ENCODE peak calls at places on chromosomes 4 and X, in seven cellular contexts. X, J, E, O, Q, V and P are unnamed samples.

GRCh38 chrX:46837543-46838481 is 969 bp downstream of the RP2 start:
- DNase-seq in J (no peak), V (no peak), E (no peak), O (no peak), Q (no peak), X (no peak), P (no peak)

GRCh38 chrX:2967998-2968909 is 38.1 kb upstream of the ARSH start:
- DNase-seq in J (no peak), V (peak), Q (no peak), X (no peak), E (peak), O (no peak), P (no peak)

GRCh38 chr4:53004497-53005148 is 142.5 kb downstream of the RASL11B start:
- DNase-seq in X (no peak), J (no peak), O (no peak), V (no peak), Q (no peak), E (no peak), P (no peak)

GRCh38 chr4:85818700-85819099 is 343.8 kb downstream of the ARHGAP24 start:
- DNase-seq in Q (no peak), X (no peak), E (no peak), O (no peak), V (no peak), J (no peak), P (no peak)

GRCh38 chrX:105618393-105619101 is 203.8 kb upstream of the NRK start:
- DNase-seq in E (no peak), Q (no peak), X (no peak), O (no peak), V (no peak), J (no peak), P (no peak)

GRCh38 chr4:31674313-31674947 is 954.3 kb downstream of the PCDH7 start:
- DNase-seq in X (no peak), J (no peak), E (no peak), V (no peak), O (no peak), Q (no peak), P (no peak)

GRCh38 chr4:124980276-124980752 is 267.8 kb upstream of the ANKRD50 start:
- DNase-seq in Q (peak), V (no peak), J (no peak), X (no peak), E (no peak), O (no peak), P (no peak)

GRCh38 chr4:11002961-11003360 is 318.4 kb upstream of the CLNK start:
- DNase-seq in O (no peak), V (no peak), J (no peak), E (no peak), Q (no peak), X (no peak), P (no peak)

GRCh38 chr4:77990456-77990855 is 66.7 kb upstream of the FRAS1 start:
- DNase-seq in X (no peak), J (no peak), O (no peak), Q (no peak), V (no peak), E (no peak), P (no peak)

GRCh38 chr4:77990904-77991358 is 66.2 kb upstream of the FRAS1 start:
- DNase-seq in E (no peak), X (no peak), V (no peak), Q (no peak), J (no peak), O (no peak), P (no peak)

GRCh38 chr4:77989986-77990385 is 67.1 kb upstream of the FRAS1 start:
- DNase-seq in E (no peak), O (no peak), V (no peak), X (no peak), Q (no peak), J (no peak), P (no peak)

GRCh38 chr4:77996076-77996475 is 61.0 kb upstream of the FRAS1 start:
- DNase-seq in E (no peak), J (no peak), O (no peak), V (no peak), Q (no peak), X (no peak), P (no peak)

DNA sequence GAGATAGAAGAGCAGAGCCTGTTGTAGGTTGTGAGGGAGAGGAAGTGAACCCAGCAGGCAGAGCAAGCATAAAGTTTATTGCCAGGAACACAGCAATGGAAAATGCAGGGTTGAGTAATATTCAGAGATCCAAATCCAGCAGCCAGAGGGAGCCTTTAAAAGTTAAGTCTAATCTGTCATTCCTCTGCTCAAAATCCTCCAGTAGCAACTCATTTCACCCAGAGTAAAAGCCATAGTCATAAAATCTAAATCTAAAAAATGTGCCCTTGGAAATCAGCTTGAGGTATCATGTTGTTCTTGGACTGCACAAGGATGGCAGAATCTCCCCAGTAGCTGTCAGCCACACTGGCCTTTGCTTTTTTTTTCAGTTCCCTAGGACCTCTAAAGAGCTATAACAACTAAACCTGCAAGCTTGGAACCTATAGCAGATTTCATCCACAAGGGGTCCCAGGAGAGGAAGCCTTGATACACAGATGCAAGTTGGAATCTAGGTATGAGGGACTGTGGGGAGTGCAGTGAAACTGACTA is 62.9 kb upstream of the FRAS1 start:
- DNase-seq in O (no peak), Q (no peak), V (peak), J (no peak), E (no peak), X (peak), P (no peak)
- TF ChIP-seq CTCF in O (no peak), Q (peak), V (peak), J (peak), E (peak), X (peak), P (no peak)

DNA sequence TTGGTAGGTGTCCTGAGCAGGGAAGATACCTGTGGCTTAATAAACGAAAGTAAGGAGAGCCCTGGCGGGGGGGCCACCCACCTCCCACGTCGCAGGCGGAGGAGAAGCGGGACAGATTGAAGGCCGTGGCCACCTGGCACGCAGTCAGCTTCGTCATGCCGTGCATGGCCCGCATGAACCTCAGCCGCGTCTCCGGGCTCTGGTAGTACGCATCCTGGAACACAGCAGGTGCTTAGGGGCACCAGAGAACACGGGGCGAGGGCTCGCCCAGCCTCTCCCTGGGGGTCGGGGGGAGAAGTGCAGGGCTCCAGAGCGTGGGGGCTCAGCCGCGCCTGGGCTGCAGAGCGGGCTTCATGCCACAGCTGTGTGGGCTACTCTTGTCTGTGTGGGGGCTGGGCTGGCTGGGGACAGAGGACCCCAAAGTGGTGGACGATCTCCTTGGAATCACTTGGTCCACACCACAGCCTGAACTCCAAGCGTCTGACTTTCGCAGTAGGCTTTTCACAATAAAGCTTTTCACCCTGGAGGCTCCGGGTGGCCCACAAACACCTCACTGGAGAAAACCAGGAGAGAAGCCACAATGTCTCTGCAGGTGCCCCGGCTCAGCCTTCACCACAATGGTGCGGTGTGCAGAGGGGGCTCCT is 27.1 kb upstream of the SLC25A6 start:
- DNase-seq in E (no peak), J (no peak), X (no peak), Q (peak), V (no peak), O (no peak), P (no peak)
- TF ChIP-seq POLR2A in E (no peak), J (no peak), X (no peak), Q (no peak), V (no peak), O (no peak), P (no peak)

GRCh38 chrX:108666101-108666500 is 70.3 kb downstream of the IRS4 start:
- DNase-seq in X (no peak), J (no peak), O (no peak), E (no peak), Q (no peak), V (no peak), P (no peak)

GRCh38 chrX:108671526-108671925 is 64.8 kb downstream of the IRS4 start:
- DNase-seq in O (no peak), Q (no peak), V (no peak), E (no peak), J (no peak), X (no peak), P (no peak)
- H3K4me3 ChIP-seq in O (no peak), Q (no peak), V (no peak), E (no peak), J (no peak), X (no peak), P (no peak)

GRCh38 chrX:17359500-17359899 is 15.5 kb upstream of the NHS start:
- DNase-seq in J (no peak), Q (no peak), O (no peak), V (no peak), E (no peak), X (no peak), P (no peak)

GRCh38 chrX:17355976-17356375 is 19.0 kb upstream of the NHS start:
- DNase-seq in V (no peak), J (no peak), O (no peak), Q (no peak), X (peak), E (no peak), P (no peak)

GRCh38 chrX:17361620-17362019 is 13.4 kb upstream of the NHS start:
- DNase-seq in O (no peak), E (no peak), V (no peak), J (no peak), Q (no peak), X (peak), P (no peak)
- TF ChIP-seq CTCF in O (no peak), E (peak), V (no peak), J (peak), Q (no peak), X (no peak), P (no peak)